ENCODE peak calls at places on chromosomes 13 and 19, in five cellular contexts. H is breast epithelium, S is ovary, K is adrenal gland, Y is K562. B is an unnamed sample.

GRCh38 chr13:103044054-103044453 is 22.2 kb downstream of the SLC10A2 start:
- DNase-seq in S (no peak), Y (no peak), K (no peak), H (no peak), B (no peak)

GRCh38 chr19:35295792-35296462 is 4.0 kb downstream of the MAG start:
- DNase-seq in H (no peak), K (no peak), Y (peak; percentile 43), S (no peak), B (no peak)

GRCh38 chr13:44576396-44577235 is 486 bp upstream of the TSC22D1 start:
- DNase-seq in S (no peak), K (no peak), Y (peak; percentile 22), H (no peak), B (peak; percentile 7)

GRCh38 chr19:1942934-1943555 is 2.1 kb downstream of the CSNK1G2 start:
- DNase-seq in S (no peak), Y (no peak), K (no peak), H (no peak), B (no peak)

GRCh38 chr13:50422181-50423148 is 407.2 kb downstream of the KCNRG start:
- DNase-seq in H (no peak), K (no peak), S (no peak), Y (peak; percentile 22), B (no peak)

GRCh38 chr19:399370-399769 is 9.6 kb downstream of the C2CD4C start:
- DNase-seq in H (no peak), K (no peak), Y (no peak), S (no peak), B (no peak)

GRCh38 chr13:103349664-103350063 is 283.4 kb upstream of the SLC10A2 start:
- DNase-seq in S (no peak), K (no peak), Y (no peak), H (no peak), B (no peak)

GRCh38 chr13:34344761-34345600 is 527.0 kb downstream of the RFC3 start:
- DNase-seq in H (no peak), K (no peak), Y (no peak), S (no peak), B (no peak)

GRCh38 chr19:1465191-1466016 is 13.6 kb downstream of the C19orf25 start:
- DNase-seq in S (no peak), H (no peak), K (peak; percentile 62), Y (no peak), B (peak; percentile 41)

GRCh38 chr19:50835785-50836542 is 2.6 kb upstream of the KLK15 start:
- DNase-seq in K (peak; percentile 91), Y (peak; percentile 96), S (peak; percentile 70), H (peak; percentile 35), B (peak; percentile 83)

GRCh38 chr19:10686661-10687517 is 14.3 kb upstream of the QTRT1 start:
- DNase-seq in S (no peak), H (no peak), Y (no peak), K (no peak), B (no peak)

GRCh38 chr19:49459388-49459787 is 6.4 kb downstream of the ALDH16A1 start:
- DNase-seq in K (no peak), S (no peak), Y (no peak), H (no peak), B (no peak)

GRCh38 chr13:19927117-19927734 is 31.3 kb upstream of the ZMYM2 start:
- DNase-seq in S (no peak), H (no peak), K (no peak), Y (no peak), B (no peak)

GRCh38 chr19:14580623-14581237 is 2.2 kb upstream of the CLEC17A start:
- DNase-seq in H (no peak), Y (peak; percentile 57), S (no peak), K (no peak), B (no peak)

GRCh38 chr19:33156354-33156753 is 24.4 kb downstream of the WDR88 start:
- DNase-seq in K (no peak), H (no peak), S (no peak), Y (peak; percentile 2), B (no peak)

DNA sequence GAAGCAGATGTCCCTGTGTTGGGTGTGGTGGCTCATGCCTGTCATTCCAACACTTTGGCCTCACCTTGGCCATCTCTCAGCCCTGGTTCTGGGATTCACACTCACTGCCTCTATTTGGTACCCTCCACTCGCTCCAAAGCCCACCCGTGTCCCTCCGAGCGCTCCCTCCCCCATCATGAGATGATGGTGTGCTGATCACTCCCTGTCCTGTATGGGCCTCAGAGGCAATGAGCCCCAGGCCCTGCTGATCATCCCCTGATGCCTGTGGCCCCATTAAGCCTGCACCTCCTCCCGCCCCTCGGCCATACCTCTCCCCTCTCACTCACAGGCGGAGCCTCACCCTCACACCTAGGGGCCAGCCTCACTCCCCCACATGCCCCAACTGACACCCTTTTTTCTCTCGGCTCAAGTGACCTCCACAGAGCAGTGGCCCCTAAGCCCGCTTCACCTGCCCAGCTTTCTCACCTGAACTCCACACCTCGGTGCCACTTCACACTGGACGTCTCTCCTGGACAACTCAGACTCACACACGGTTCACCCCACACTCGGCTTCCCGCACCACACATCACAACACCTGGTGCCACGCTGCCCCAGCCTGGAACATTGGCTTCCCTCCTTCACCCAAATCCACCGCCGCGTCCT is 114.5 kb downstream of the STK24 start:
- DNase-seq in K (no peak), H (no peak), S (no peak), Y (no peak), B (no peak)
- H3K27ac ChIP-seq in K (no peak overlapping the region), H (peak overlapping the region; percentile 39), S (no peak overlapping the region), Y (no peak overlapping the region), B (no peak overlapping the region)

GRCh38 chr19:23055946-23056345 is 53.0 kb upstream of the ZNF728 start:
- DNase-seq in H (peak; percentile 23), Y (no peak), K (no peak), S (no peak), B (no peak)

GRCh38 chr19:23055501-23055900 is 52.5 kb upstream of the ZNF728 start:
- DNase-seq in K (no peak), S (no peak), H (no peak), Y (no peak), B (no peak)

GRCh38 chr19:23052349-23052748 is 49.4 kb upstream of the ZNF728 start:
- DNase-seq in K (no peak), Y (no peak), H (no peak), S (no peak), B (no peak)

GRCh38 chr19:23056516-23056915 is 53.5 kb upstream of the ZNF728 start:
- DNase-seq in Y (no peak), K (no peak), H (no peak), S (no peak), B (no peak)

GRCh38 chr19:23054456-23054855 is 51.5 kb upstream of the ZNF728 start:
- DNase-seq in K (no peak), S (no peak), Y (no peak), H (no peak), B (no peak)
- H3K9me3 ChIP-seq in K (no peaks in the 10 kb centered on the region), S (no peaks in the 10 kb centered on the region), Y (no peaks in the 10 kb centered on the region), H (no peaks in the 10 kb centered on the region), B (no peaks in the 10 kb centered on the region)

DNA sequence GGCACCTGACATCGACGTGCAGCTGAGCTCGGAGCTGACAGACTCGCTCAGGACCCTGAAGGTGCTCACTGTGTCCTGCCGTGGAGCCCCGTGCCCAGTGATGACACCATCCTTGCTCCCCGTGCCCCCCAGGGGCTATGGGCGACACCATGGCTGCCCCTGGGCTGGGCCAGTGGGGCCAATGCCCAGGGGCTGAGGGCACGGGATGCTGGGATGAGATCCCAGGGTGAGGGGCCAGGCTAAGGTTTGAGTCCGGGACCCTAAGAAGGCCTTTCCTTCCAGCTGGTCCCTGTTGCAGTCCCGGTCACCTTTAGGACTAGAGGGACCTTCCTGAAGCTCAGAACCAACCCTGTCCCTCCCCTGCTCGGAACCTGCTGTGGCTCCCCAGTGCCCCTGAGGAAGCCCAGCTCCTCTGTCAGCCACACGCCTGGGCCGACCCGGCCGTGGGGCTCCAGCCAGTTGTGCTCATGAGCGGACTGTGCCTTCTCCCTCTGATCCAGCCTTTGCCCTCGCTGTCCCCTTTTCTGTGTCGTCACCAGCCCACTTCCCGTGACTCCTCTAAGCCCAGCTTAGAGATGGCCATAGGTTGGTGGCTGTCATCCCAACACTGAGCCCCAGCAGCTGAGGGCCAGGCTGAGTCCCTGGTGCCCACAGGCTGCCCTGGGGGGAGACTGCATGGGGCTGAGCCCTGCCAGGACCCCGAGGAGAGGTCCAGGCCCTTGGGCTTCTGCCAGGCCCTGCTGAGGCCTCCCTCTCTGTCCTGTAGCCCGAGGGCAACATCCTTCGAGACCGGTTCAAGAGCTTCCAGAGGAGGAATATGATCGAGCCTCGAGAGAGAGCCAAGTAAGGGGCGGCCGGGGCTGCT is 10.6 kb downstream of the NOP53 start:
- DNase-seq in S (no peak), K (no peak), H (no peak), Y (no peak), B (no peak)
- TF ChIP-seq POLR2A in S (no peak), K (no peak), H (no peak), Y (no peak), B (no peak)

DNA sequence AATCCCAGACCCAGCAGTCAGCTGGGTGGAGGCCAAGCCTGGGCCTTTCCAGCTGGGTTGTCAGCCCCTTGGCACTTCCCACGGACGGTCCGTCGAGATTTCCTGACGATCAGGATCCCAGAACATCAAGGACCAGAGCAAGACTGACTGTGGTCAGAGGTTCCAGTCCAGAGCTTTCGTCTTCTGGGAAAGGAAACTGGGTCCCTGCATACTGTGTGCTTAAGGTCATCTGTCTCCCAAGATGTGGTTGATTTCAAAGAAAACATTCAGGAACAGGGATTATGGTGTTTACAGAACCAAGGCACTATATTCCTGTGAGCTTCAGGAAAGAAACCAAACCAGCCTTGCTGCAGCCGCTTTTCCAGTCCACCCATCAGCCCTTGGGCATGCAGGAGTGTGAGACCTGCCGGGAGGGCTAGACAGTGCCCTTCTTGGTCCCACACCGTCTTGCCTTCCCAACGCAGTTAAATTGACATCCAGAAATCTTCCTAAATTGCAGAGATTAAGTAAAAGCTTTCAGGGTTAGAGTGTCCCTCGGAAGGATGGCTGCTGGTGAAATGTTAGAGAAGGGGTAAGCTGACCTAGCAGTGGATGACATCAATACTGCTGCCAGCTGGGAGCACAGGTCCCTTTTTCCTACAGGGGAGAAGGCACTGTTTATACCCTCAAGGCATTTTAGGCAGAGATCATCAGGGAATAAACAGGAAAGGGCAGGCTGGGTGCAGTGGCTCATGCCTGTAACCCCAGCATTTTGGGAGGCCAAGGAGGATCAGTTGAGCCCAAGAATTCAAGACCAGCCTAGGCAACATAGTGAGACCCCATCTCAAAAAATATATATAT is 5.0 kb upstream of the C19orf33 start:
- DNase-seq in S (no peak), H (no peak), K (no peak), Y (no peak), B (peak; percentile 57)
- H3K27ac ChIP-seq in S (no peak overlapping the region), H (peak overlapping the region; percentile 45), K (peak overlapping the region; percentile 4), Y (no peak overlapping the region), B (peak overlapping the region; percentile 76)

DNA sequence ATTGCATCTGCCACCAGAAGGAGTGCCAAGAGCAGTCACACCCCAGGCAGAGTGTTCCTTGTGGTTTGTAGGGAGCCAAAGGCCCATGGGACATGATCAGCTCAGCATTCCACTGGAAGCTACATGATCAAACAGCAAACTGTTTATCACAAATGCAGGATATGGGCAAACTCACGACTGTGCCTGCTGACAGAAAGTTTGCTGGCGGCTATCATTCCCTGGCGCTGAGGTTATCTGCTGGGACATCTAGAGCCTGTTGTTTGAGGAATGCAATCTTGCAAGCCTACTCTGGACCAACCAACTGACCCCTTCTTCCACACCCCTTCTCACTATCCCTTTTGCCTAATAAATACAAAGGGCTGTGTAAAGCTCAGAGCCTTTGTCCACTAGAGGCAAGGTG is 7.7 kb upstream of the ZNF613 start:
- DNase-seq in K (no peak), H (no peak), S (no peak), Y (no peak), B (peak; percentile 53)
- H3K9me3 ChIP-seq in K (no peaks in the 10 kb centered on the region), H (peaks cover 80% of the 10 kb centered on the region), S (peaks cover 4% of the 10 kb centered on the region), Y (peaks cover 22% of the 10 kb centered on the region), B (peaks cover 6% of the 10 kb centered on the region)

B was measured in prostate gland.